ENCODE peak calls at places on chromosomes 16 and 17, in six cellular contexts. O is A549; S is CD8-positive, alpha-beta T cell; G is endothelial cell of umbilical vein; N is Calu3; V is fibroblast of lung. B is an unnamed sample.

GRCh38 chr17:5077781-5078105 is 524 bp upstream of the ZFP3 start:
- DNase-seq in S (no peak), O (no peak), G (no peak), N (no peak), V (no peak), B (no peak)

GRCh38 chr17:17363638-17364337 is 60.6 kb downstream of the NT5M start:
- DNase-seq in N (no peak), G (no peak), S (no peak), O (no peak), V (no peak), B (no peak)

GRCh38 chr17:66762276-66762675 is 72.6 kb upstream of the CACNG5 start:
- DNase-seq in S (no peak), V (no peak), O (no peak), G (no peak), N (no peak), B (no peak)

GRCh38 chr16:57264950-57265371 is 19.5 kb downstream of the PLLP start:
- DNase-seq in S (no peak), N (peak), G (no peak), V (no peak), O (no peak), B (no peak)

GRCh38 chr17:68777856-68778694 is 176.9 kb upstream of the FAM20A start:
- DNase-seq in S (no peak), G (no peak), O (no peak), N (no peak), V (no peak), B (no peak)

GRCh38 chr17:78204387-78205123 is 9.5 kb upstream of the BIRC5 start:
- DNase-seq in N (no peak), G (no peak), O (no peak), S (no peak), V (no peak), B (no peak)

GRCh38 chr16:67407788-67408452 is 8.4 kb downstream of the ZDHHC1 start:
- DNase-seq in O (no peak), G (no peak), N (no peak), V (no peak), S (no peak), B (no peak)

GRCh38 chr17:66717680-66718079 is 117.2 kb upstream of the CACNG5 start:
- DNase-seq in O (no peak), V (peak), G (no peak), N (peak), S (no peak), B (no peak)

GRCh38 chr16:55651841-55652824 is 3.7 kb upstream of the SLC6A2 start:
- DNase-seq in O (no peak), S (no peak), G (no peak), N (no peak), V (no peak), B (no peak)

GRCh38 chr16:64627288-64627687 is 494.6 kb downstream of the CDH11 start:
- DNase-seq in V (no peak), O (no peak), N (no peak), S (no peak), G (no peak), B (no peak)

GRCh38 chr16:2178321-2179106 is 17.9 kb downstream of the CASKIN1 start:
- DNase-seq in O (peak), G (peak), N (no peak), S (peak), V (peak), B (no peak)

GRCh38 chr17:81553018-81553615 is 964 bp upstream of the FAAP100 start:
- DNase-seq in G (peak), V (peak), S (peak), N (peak), O (peak), B (no peak)

GRCh38 chr16:80319181-80319580 is 221.6 kb upstream of the DYNLRB2 start:
- DNase-seq in N (no peak), V (no peak), G (no peak), O (no peak), S (no peak), B (no peak)

GRCh38 chr17:62163847-62164246 is 98.8 kb upstream of the MED13 start:
- DNase-seq in O (no peak), S (no peak), G (no peak), V (no peak), N (peak), B (no peak)

GRCh38 chr17:71208111-71208704 is 912.6 kb upstream of the SOX9 start:
- DNase-seq in N (no peak), O (no peak), G (no peak), S (no peak), V (peak), B (peak)

GRCh38 chr17:76569607-76570279 is 15.9 kb downstream of the ST6GALNAC2 start:
- DNase-seq in O (peak), V (peak), S (no peak), N (peak), G (no peak), B (no peak)

GRCh38 chr16:2090819-2091721 is 43.3 kb downstream of the TSC2 start:
- DNase-seq in N (peak), O (peak), G (peak), V (peak), S (no peak), B (no peak)

GRCh38 chr17:60823520-60823919 is 145.9 kb downstream of the BCAS3 start:
- DNase-seq in S (no peak), V (no peak), O (no peak), N (no peak), G (no peak), B (no peak)

GRCh38 chr17:60712675-60713074 is 35.0 kb downstream of the BCAS3 start:
- DNase-seq in S (no peak), V (no peak), O (peak), N (no peak), G (no peak), B (no peak)

GRCh38 chr16:81293909-81294802 is 20.6 kb upstream of the GAN start:
- DNase-seq in G (no peak), V (peak), O (no peak), S (no peak), N (no peak), B (no peak)

GRCh38 chr17:40087903-40088718 is 12.3 kb downstream of the NR1D1 start:
- DNase-seq in S (no peak), G (no peak), V (no peak), N (no peak), O (no peak), B (no peak)

GRCh38 chr17:4304417-4305027 is 40.7 kb upstream of the ANKFY1 start:
- DNase-seq in N (peak), S (peak), O (peak), G (peak), V (no peak), B (no peak)

GRCh38 chr17:9240659-9241370 is 219.5 kb downstream of the NTN1 start:
- DNase-seq in O (peak), G (peak), N (no peak), V (peak), S (no peak), B (peak)

GRCh38 chr17:40480501-40481003 is 20.9 kb downstream of the TNS4 start:
- DNase-seq in V (no peak), N (peak), G (no peak), O (peak), S (peak), B (no peak)

GRCh38 chr16:46926470-46927225 is 42.5 kb downstream of the GPT2 start:
- DNase-seq in G (no peak), S (no peak), O (no peak), N (no peak), V (no peak), B (no peak)

GRCh38 chr16:28218109-28218508 is 6.3 kb upstream of the XPO6 start:
- DNase-seq in G (peak), N (peak), O (peak), V (peak), S (peak), B (no peak)

GRCh38 chr16:88320947-88321634 is 61.7 kb upstream of the ZNF469 start:
- DNase-seq in V (no peak), N (no peak), O (peak), S (no peak), G (peak), B (no peak)

GRCh38 chr17:73013816-73014663 is 78.4 kb downstream of the SLC39A11 start:
- DNase-seq in S (no peak), V (peak), O (peak), N (no peak), G (no peak), B (no peak)

GRCh38 chr16:53495325-53495724 is 7.7 kb downstream of the AKTIP start:
- DNase-seq in O (no peak), N (no peak), V (no peak), G (no peak), S (no peak), B (no peak)

GRCh38 chr17:7235693-7236665 is 1.7 kb upstream of the DVL2 start:
- DNase-seq in N (no peak), O (no peak), S (no peak), G (no peak), V (peak), B (no peak)

GRCh38 chr16:15907863-15908478 is 19.6 kb upstream of the CEP20 start:
- DNase-seq in V (peak), G (peak), S (no peak), O (peak), N (peak), B (no peak)

DNA sequence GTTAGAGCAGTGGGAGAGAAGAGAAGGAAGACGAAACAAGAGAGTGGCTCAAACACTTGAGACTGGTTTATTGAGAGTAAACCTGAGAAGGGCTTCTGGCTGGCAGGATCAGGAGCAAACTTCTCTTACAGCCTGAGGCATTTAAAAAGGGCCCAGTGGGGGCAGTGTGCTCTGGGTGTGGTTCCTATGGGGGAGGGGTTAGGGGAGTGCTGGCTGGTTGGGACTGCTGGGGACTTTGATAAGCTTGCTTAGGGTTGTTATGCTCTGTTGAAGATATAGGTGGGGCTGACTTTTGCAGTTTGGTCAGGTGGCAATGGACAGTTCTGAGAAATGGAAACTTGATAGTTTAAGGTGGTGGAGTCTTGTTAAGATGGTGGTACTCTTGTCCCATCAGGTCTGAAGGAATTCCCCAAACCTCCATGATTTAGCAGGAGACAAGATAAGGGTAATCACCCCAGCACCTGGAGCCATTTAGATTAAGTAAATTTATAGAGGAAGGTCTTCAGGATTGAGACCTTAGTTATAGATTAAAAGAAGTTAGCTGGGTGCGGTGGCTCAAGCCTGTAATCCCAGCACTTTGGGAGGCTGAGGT is 79.3 kb downstream of the EMP2 start:
- DNase-seq in O (no peak), S (no peak), V (no peak), G (no peak), N (no peak), B (no peak)
- TF ChIP-seq CTCF in O (no peak), S (no peak), V (no peak), G (no peak), N (no peak), B (no peak)

GRCh38 chr16:6682142-6682811 is 650.4 kb upstream of the RBFOX1 start:
- DNase-seq in N (peak), O (peak), G (no peak), V (no peak), S (no peak), B (no peak)
- TF ChIP-seq CTCF in N (peak), O (no peak), G (peak), V (peak), S (no peak), B (no peak)

DNA sequence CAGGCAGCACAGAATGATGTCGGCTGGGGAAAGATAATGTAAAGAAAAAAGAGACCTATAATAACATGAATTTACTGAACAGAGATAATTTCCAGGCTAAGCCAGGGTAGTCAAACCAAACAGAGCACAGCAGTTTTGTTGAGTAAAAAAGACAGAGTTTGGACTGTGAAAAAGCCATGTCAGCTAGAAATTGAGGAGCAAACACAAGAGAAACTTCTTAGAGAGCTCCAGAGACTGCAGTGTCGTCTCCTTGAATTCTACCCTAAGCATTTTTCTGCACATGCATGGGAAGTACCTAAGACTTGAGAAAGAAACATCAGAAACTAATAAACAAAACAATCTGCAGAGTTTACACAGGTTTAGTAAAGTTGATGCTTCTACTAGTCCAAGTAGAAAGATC is 1098.8 kb upstream of the CDH8 start:
- DNase-seq in S (no peak), N (no peak), G (no peak), V (no peak), O (no peak), B (no peak)
- TF ChIP-seq CTCF in S (no peak), N (no peak), G (no peak), V (no peak), O (no peak), B (no peak)

DNA sequence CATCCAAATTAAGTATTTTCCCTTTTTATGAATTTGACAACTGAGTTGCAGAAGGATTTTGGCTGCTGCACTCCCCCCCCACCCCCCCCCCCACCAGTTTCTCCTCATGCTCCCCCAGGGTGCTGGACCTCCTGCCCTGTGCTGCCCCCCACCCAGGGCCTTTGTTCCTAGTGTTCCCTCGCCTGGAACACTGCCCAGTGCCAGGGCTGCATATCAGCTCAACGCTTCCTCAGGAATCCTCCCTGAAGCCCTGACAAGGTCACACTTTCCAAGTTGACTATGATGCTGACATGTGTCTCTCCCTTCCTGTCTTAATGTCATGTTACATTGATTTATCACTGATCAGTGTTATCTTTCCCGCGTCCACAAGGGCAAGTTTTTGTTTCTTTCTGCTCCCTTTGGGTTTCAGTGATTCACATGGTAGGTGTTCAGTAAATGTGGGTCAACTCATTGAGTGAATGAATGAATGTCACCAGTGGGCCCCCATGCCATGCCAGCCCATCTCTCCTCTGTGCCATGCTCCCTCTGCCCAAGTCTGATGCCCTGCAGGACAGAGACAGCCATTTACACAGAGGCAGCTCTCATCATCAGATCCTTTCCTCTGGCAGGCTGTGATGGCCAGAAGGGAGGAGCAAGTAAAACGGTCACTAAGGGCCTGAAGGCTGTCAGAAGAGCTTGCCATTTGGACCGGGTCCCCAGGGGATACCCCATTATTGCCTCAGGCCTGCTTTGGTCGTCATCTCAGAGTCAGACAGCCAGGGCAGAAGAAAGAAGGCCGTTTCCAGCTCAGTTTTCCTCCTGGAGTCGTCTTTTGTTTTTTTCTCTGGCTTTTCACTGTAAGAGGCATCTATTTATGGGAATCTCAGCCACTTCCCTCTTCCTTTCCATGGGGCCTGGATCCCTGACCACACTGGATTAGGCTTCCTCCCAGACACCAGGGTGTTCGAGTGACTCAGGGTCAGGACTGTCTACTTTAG is 386.2 kb downstream of the SNX29 start:
- DNase-seq in O (no peak), V (peak), G (peak), N (no peak), S (no peak), B (no peak)
- TF ChIP-seq CTCF in O (no peak), V (no peak), G (no peak), N (no peak), S (no peak), B (no peak)

DNA sequence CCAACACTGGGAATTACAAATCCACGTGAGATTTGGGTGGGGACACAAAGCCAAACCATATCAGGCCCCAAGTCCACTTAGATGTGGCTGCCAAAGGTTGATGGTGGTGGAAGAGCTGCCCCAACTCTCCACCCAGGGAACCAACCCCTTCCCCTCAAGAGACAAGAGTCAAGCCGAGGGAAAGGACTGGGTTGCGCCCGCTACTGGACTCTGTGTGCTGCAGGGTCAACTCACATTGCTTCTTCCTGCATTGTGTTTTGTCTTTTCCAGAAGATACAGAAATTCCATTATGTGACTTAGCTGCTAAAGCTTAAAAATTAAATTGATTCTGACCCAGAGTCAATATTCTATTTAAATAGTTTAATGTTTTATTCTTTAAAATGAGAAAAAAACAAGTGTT is 58.5 kb downstream of the ADAMTS18 start:
- DNase-seq in O (peak), S (no peak), N (no peak), V (no peak), G (no peak), B (no peak)
- TF ChIP-seq CTCF in O (peak), S (no peak), N (no peak), V (no peak), G (peak), B (peak)

DNA sequence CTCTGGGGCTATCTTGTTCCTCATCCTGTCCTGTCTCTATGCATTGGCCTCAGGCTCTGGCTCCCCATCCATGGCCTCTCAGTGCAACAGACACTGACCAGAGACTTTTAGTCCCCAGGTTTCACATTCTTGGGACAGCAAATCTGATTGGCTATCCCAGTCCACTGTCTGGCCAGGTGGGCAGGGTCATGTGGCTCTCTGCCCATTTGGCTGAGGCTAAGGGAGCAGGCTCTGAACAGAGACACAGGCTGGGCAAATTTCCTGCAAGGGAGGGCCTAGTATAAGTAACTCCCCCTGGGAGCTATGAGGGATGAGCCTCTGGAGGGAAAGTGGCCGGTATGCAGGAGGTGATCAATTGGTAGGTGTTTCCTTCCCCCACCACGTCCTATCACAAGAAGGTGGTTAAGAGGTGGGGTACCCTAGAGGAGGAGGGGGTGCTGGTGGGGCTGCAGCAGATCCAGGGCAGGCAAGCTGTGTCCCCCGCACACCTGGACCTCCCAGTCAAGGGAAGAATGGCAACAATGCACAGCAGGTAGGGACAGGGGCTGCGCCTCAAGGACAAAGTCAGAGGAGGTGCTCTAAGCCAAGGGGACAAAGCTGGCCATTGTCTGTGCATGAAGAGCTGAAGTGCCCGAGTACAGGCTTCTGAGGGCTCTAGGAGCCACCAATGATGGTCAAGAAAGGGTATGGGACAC is 13.2 kb downstream of the XYLT2 start:
- DNase-seq in V (no peak), O (no peak), S (no peak), N (no peak), G (no peak), B (no peak)
- TF ChIP-seq CTCF in V (no peak), O (no peak), S (no peak), N (no peak), G (no peak), B (no peak)

DNA sequence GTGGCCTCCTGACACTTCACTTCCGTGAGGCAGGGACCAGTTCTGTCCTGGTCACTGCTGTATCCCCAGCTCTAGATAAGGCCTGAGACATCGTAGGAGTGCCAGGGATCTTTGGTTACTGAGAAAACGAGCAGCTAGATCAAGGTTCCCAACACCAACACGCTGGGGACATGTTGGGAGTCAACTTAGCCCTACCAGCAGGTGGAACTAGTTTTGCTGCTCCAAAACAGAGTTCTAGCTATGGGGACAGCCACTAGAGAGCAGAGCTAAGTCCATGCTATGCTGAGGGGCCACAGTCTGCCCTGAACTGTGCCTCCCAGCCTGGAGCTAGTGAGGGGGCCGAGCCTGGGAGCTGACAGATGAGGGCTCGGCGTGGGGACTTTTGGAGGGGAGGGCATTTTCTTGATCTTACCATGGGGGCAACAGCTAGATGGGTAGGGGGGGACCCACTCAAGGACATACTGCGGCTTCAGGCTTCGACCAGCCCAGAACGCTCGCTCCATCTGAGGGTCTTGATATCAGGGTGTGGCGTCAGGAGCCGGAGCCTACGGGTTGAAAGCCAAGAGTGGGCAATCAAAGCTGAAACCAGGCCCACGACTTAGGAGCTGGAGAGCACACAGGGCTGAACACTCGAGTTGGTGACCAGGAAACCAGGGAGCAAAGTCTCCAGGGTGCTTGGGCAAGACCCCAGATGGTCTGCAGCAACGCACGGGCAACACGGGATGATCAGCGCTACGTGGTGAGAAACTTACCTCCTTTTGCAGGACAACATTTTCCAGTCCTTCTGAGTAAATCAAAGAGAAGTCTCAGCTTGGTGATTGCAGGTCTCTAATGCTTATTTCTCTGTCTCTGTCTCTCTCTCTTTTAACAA is 13.4 kb downstream of the SNX20 start:
- DNase-seq in N (no peak), O (no peak), S (no peak), V (no peak), G (no peak), B (no peak)
- TF ChIP-seq CTCF in N (no peak), O (no peak), S (no peak), V (no peak), G (no peak), B (no peak)

B was measured in AG09319.